ENCODE peak calls at places on chromosomes 1 and 21, in five cellular contexts. A is WTC11, T is adrenal gland, M is astrocyte of the spinal cord, W is cardiac fibroblast. X is an unnamed sample.
A peak's percentile ranks its signal among the peaks of the same experiment; 100 is the strongest.

GRCh38 chr1:6358757-6359567 is 34.6 kb downstream of the ACOT7 start:
- DNase-seq in M (peak; percentile 69), W (peak; percentile 85), T (no peak), A (no peak), X (no peak)

GRCh38 chr1:175757381-175758015 is 14.1 kb upstream of the TNR start:
- DNase-seq in M (no peak), T (no peak), A (peak; percentile 80), W (peak; percentile 21), X (peak; percentile 67)

GRCh38 chr1:232767381-232768074 is 37.7 kb upstream of the MAP10 start:
- DNase-seq in W (peak; percentile 70), T (peak; percentile 64), M (peak; percentile 79), A (no peak), X (no peak)

GRCh38 chr1:225772323-225772768 is 5.3 kb upstream of the SRP9 start:
- DNase-seq in A (peak; percentile 88), T (peak; percentile 85), W (peak; percentile 92), M (peak; percentile 87), X (peak; percentile 78)

GRCh38 chr1:38577937-38578443 is 281.6 kb downstream of the RRAGC start:
- DNase-seq in A (no peak), M (no peak), W (no peak), T (no peak), X (no peak)

GRCh38 chr1:226498690-226499008 is 49.9 kb upstream of the STUM start:
- DNase-seq in A (no peak), T (no peak), M (no peak), W (no peak), X (no peak)

GRCh38 chr21:21183092-21183491 is 184.9 kb downstream of the NCAM2 start:
- DNase-seq in A (no peak), W (no peak), M (no peak), T (no peak), X (no peak)

GRCh38 chr1:20936216-20936615 is 149.1 kb upstream of the HP1BP3 start:
- DNase-seq in T (no peak), A (no peak), W (no peak), M (no peak), X (no peak)

GRCh38 chr1:103529746-103530145 is 4.2 kb downstream of the RNPC3 start:
- DNase-seq in T (peak; percentile 87), A (peak; percentile 40), M (peak; percentile 6), W (no peak), X (no peak)

GRCh38 chr1:26290061-26290415 is 10.2 kb downstream of the SH3BGRL3 start:
- DNase-seq in A (no peak), T (no peak), M (no peak), W (no peak), X (no peak)

GRCh38 chr1:47549532-47549931 is 111.7 kb downstream of the FOXD2 start:
- DNase-seq in A (no peak), M (no peak), W (no peak), T (no peak), X (no peak)

GRCh38 chr1:59017501-59018231 is 233.8 kb upstream of the JUN start:
- DNase-seq in T (no peak), W (no peak), A (no peak), M (peak; percentile 54), X (no peak)

GRCh38 chr1:27299385-27300252 is 22.3 kb upstream of the TMEM222 start:
- DNase-seq in T (peak; percentile 41), A (peak; percentile 41), M (peak; percentile 98), W (peak; percentile 99), X (no peak)

GRCh38 chr1:77175230-77175844 is 43.9 kb downstream of the PIGK start:
- DNase-seq in T (no peak), A (peak; percentile 17), M (peak; percentile 37), W (no peak), X (peak; percentile 2)

GRCh38 chr1:218633238-218633948 is 288.3 kb downstream of the TGFB2 start:
- DNase-seq in T (no peak), A (no peak), W (no peak), M (no peak), X (no peak)

GRCh38 chr1:180680558-180681144 is 48.8 kb downstream of the XPR1 start:
- DNase-seq in T (peak; percentile 23), A (no peak), W (peak; percentile 19), M (peak; percentile 72), X (no peak)

GRCh38 chr1:240169188-240169587 is 77.5 kb downstream of the FMN2 start:
- DNase-seq in A (no peak), M (peak; percentile 16), T (no peak), W (no peak), X (no peak)

GRCh38 chr1:162859210-162859609 is 1.8 kb downstream of the CCDC190 start:
- DNase-seq in A (no peak), T (no peak), W (no peak), M (no peak), X (no peak)

GRCh38 chr1:2583871-2584341 is 2.7 kb upstream of the PRXL2B start:
- DNase-seq in A (no peak), M (no peak), T (no peak), W (no peak), X (no peak)

GRCh38 chr1:236576004-236576403 is 28.3 kb downstream of the HEATR1 start:
- DNase-seq in M (peak; percentile 32), A (no peak), W (peak; percentile 15), T (no peak), X (no peak)

GRCh38 chr21:45286671-45287437 is 841 bp downstream of the POFUT2 start:
- DNase-seq in M (no peak), W (no peak), T (peak; percentile 24), A (peak; percentile 78), X (peak; percentile 49)

GRCh38 chr1:201538618-201539551 is at the start of gene NAV1:
- DNase-seq in W (peak; percentile 87), A (peak; percentile 65), M (peak; percentile 89), T (peak; percentile 51), X (peak; percentile 63)

GRCh38 chr1:220335668-220336067 is 63.4 kb upstream of the RAB3GAP2 start:
- DNase-seq in W (no peak), A (no peak), T (no peak), M (peak; percentile 5), X (no peak)

GRCh38 chr21:45618287-45618686 is 25.2 kb upstream of the PCBP3 start:
- DNase-seq in M (peak; percentile 5), A (no peak), W (peak; percentile 67), T (no peak), X (no peak)

GRCh38 chr1:50425376-50426107 is 2.3 kb upstream of the DMRTA2 start:
- DNase-seq in W (no peak), A (peak; percentile 45), T (no peak), M (no peak), X (no peak)

GRCh38 chr21:41373769-41374168 is 11.9 kb downstream of the MX2 start:
- DNase-seq in M (no peak), T (no peak), A (no peak), W (no peak), X (no peak)

GRCh38 chr21:41373253-41373652 is 11.4 kb downstream of the MX2 start:
- DNase-seq in W (no peak), T (no peak), A (no peak), M (no peak), X (no peak)

GRCh38 chr21:41375875-41376274 is 14.0 kb downstream of the MX2 start:
- DNase-seq in A (no peak), M (no peak), T (no peak), W (no peak), X (no peak)

GRCh38 chr21:41374867-41375533 is 13.2 kb downstream of the MX2 start:
- DNase-seq in W (no peak), T (no peak), A (no peak), M (no peak), X (no peak)

GRCh38 chr21:41374177-41374712 is 12.4 kb downstream of the MX2 start:
- DNase-seq in M (no peak), A (no peak), T (no peak), W (no peak), X (no peak)
- TF ChIP-seq CTCF in M (no peak), A (no peak), T (no peak), W (no peak), X (no peak)

GRCh38 chr1:210022044-210022443 is 84.0 kb downstream of the SYT14 start:
- DNase-seq in A (no peak), T (no peak), W (no peak), M (no peak), X (no peak)

GRCh38 chr1:210027994-210028393 is 90.0 kb downstream of the SYT14 start:
- DNase-seq in T (no peak), W (no peak), M (no peak), A (no peak), X (no peak)

GRCh38 chr1:210024282-210024681 is 86.3 kb downstream of the SYT14 start:
- DNase-seq in M (no peak), W (no peak), A (no peak), T (no peak), X (no peak)

GRCh38 chr1:210024996-210025395 is 87.0 kb downstream of the SYT14 start:
- DNase-seq in A (peak; percentile 40), M (no peak), T (no peak), W (no peak), X (no peak)

GRCh38 chr1:210025870-210026269 is 87.9 kb downstream of the SYT14 start:
- DNase-seq in T (no peak), W (no peak), M (no peak), A (no peak), X (no peak)
- TF ChIP-seq CTCF in T (peak; percentile 1), W (peak; percentile 4), M (no peak), A (no peak), X (peak; percentile 26)

DNA sequence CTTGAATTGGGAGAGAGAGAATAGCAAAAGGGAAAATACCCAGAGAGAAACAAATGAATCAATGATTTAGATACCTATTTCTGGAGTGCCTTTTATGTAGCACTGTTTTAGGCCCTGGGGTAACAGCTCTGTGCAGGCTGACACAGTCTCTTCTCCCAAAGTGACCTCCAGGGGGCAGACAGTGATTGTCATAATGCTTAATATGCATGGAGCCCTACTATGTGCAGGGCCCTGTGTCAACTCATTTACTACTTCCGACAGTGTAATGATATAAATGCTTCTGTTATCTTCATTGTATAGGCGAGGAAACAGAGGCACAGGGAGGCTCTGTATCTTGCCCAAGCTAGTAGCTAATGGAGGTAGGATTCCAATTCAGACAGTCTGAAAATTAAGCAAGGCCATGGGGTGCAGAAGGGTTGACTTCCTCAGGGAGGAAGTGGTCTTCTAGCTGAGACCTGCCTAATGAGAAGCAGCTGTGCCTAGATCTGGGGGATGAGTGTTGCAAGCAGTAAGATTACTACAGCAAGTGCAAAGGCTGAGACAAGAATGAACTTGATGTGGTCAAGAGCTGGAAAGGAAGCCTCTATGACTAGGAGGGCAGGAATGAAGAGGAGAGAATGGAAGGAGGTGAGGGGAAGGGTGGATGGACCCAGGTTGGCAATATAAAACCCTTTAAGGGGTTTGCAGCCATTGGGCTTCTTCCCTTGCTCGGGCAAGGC is 16.2 kb upstream of the SERINC2 start:
- DNase-seq in W (peak; percentile 49), T (no peak), A (peak; percentile 58), M (no peak), X (no peak)
- TF ChIP-seq CTCF in W (peak; percentile 48), T (no peak), A (peak; percentile 37), M (peak; percentile 42), X (peak; percentile 46)

GRCh38 chr1:41889506-41890414 is 29.0 kb downstream of the HIVEP3 start:
- DNase-seq in W (no peak), T (no peak), A (no peak), M (no peak), X (no peak)

GRCh38 chr1:41891403-41891896 is 27.3 kb downstream of the HIVEP3 start:
- DNase-seq in W (peak; percentile 46), M (no peak), A (no peak), T (peak; percentile 24), X (no peak)

GRCh38 chr1:41894101-41894620 is 24.6 kb downstream of the HIVEP3 start:
- DNase-seq in M (no peak), W (no peak), A (no peak), T (no peak), X (no peak)

GRCh38 chr1:41890841-41891311 is 27.8 kb downstream of the HIVEP3 start:
- DNase-seq in W (peak; percentile 29), M (no peak), A (no peak), T (peak; percentile 88), X (no peak)

GRCh38 chr1:41892211-41892840 is 26.4 kb downstream of the HIVEP3 start:
- DNase-seq in W (no peak), T (no peak), M (no peak), A (no peak), X (no peak)
- TF ChIP-seq CTCF in W (no peak), T (no peak), M (no peak), A (no peak), X (no peak)